ENCODE peak calls at places on chromosomes 16 and 17, in five cellular contexts. O is fibroblast of mammary gland; W is BE2C; J is activated CD8-positive, alpha-beta T cell treated with anti-CD3 and anti-CD28 coated beads for 36 hours; A is prostate gland. U is an unnamed sample.

GRCh38 chr17:14427914-14428639 is 127.2 kb downstream of the HS3ST3B1 start:
- DNase-seq in W (no peak), J (peak), O (no peak), A (no peak), U (no peak)

GRCh38 chr16:28188085-28188916 is 23.5 kb downstream of the XPO6 start:
- DNase-seq in W (no peak), O (no peak), A (no peak), J (no peak), U (no peak)

GRCh38 chr17:82655523-82655922 is 7.3 kb upstream of the WDR45B start:
- DNase-seq in W (no peak), O (no peak), A (no peak), J (no peak), U (no peak)

GRCh38 chr17:82548681-82549303 is 29.3 kb downstream of the FOXK2 start:
- DNase-seq in A (no peak), W (no peak), O (peak), J (peak), U (no peak)

GRCh38 chr16:75695708-75696107 is 5.6 kb downstream of the DUXB start:
- DNase-seq in J (peak), W (no peak), O (peak), A (no peak), U (no peak)

GRCh38 chr17:15262291-15263205 is 2.6 kb downstream of the PMP22 start:
- DNase-seq in A (peak), W (peak), O (peak), J (peak), U (no peak)

GRCh38 chr17:46882666-46883065 is 31.3 kb downstream of the WNT9B start:
- DNase-seq in A (no peak), O (no peak), W (no peak), J (no peak), U (no peak)

GRCh38 chr16:50422926-50423325 is 54.1 kb upstream of the BRD7 start:
- DNase-seq in W (no peak), A (no peak), J (no peak), O (no peak), U (no peak)

GRCh38 chr16:30488764-30489595 is 16.4 kb downstream of the ITGAL start:
- DNase-seq in A (no peak), J (no peak), W (no peak), O (no peak), U (no peak)

GRCh38 chr17:70905796-70906195 is 736.5 kb downstream of the KCNJ2 start:
- DNase-seq in W (no peak), J (no peak), O (peak), A (no peak), U (no peak)

GRCh38 chr17:1498869-1499268 is 6.4 kb upstream of the MYO1C start:
- DNase-seq in O (peak), A (no peak), J (no peak), W (no peak), U (no peak)

GRCh38 chr17:37230633-37231032 is 145.2 kb upstream of the C17orf78 start:
- DNase-seq in A (no peak), W (no peak), O (no peak), J (no peak), U (no peak)

GRCh38 chr16:28258571-28258970 is 33.8 kb upstream of the SBK1 start:
- DNase-seq in W (no peak), A (no peak), O (no peak), J (no peak), U (no peak)

GRCh38 chr17:12789976-12790805 is 893 bp downstream of the ARHGAP44 start:
- DNase-seq in A (peak), W (no peak), O (no peak), J (no peak), U (peak)

GRCh38 chr16:80285089-80285488 is 255.7 kb upstream of the DYNLRB2 start:
- DNase-seq in O (peak), A (no peak), W (no peak), J (no peak), U (no peak)

GRCh38 chr17:10161392-10161791 is 37.0 kb downstream of the GAS7 start:
- DNase-seq in O (peak), W (no peak), A (no peak), J (no peak), U (no peak)

GRCh38 chr16:69078073-69078472 is 27.4 kb upstream of the HAS3 start:
- DNase-seq in J (no peak), W (no peak), O (no peak), A (no peak), U (no peak)

GRCh38 chr17:79650283-79650682 is 39.4 kb upstream of the RBFOX3 start:
- DNase-seq in O (no peak), A (peak), J (no peak), W (no peak), U (peak)

GRCh38 chr16:4293181-4293716 is 20.4 kb upstream of the TFAP4 start:
- DNase-seq in A (no peak), W (no peak), J (no peak), O (no peak), U (no peak)

GRCh38 chr16:71628810-71629209 is 2.8 kb downstream of the MARVELD3 start:
- DNase-seq in A (no peak), O (peak), J (no peak), W (no peak), U (no peak)

GRCh38 chr17:29592850-29593545 is at the start of gene ANKRD13B:
- DNase-seq in W (peak), J (peak), A (no peak), O (no peak), U (no peak)

GRCh38 chr17:80859004-80859941 is 132.4 kb upstream of the CHMP6 start:
- DNase-seq in J (no peak), O (peak), W (peak), A (peak), U (no peak)

GRCh38 chr16:12546918-12547607 is 256.6 kb downstream of the CPPED1 start:
- DNase-seq in A (no peak), J (no peak), W (no peak), O (no peak), U (no peak)

GRCh38 chr16:86874141-86874540 is 295.8 kb downstream of the FOXL1 start:
- DNase-seq in W (peak), O (peak), A (no peak), J (peak), U (no peak)
- TF ChIP-seq CTCF in W (peak), O (peak), A (peak), J (peak), U (peak)

GRCh38 chr16:48271728-48272127 is 24.4 kb upstream of the ABCC11 start:
- DNase-seq in A (no peak), J (no peak), W (no peak), O (no peak), U (no peak)
- TF ChIP-seq CTCF in A (no peak), J (no peak), W (no peak), O (peak), U (peak)

GRCh38 chr16:1338119-1338730 is 4.8 kb downstream of the BAIAP3 start:
- DNase-seq in A (no peak), J (peak), W (peak), O (no peak), U (no peak)
- TF ChIP-seq CTCF in A (peak), J (peak), W (peak), O (peak), U (peak)

GRCh38 chr17:7438656-7439460 is 454 bp upstream of the FGF11 start:
- DNase-seq in W (no peak), A (no peak), J (no peak), O (no peak), U (no peak)

GRCh38 chr17:7436556-7437368 is 1.5 kb downstream of the TMEM102 start:
- DNase-seq in O (peak), J (peak), W (peak), A (peak), U (peak)

GRCh38 chr17:7438050-7438614 is 1.2 kb upstream of the FGF11 start:
- DNase-seq in O (no peak), A (peak), J (peak), W (peak), U (no peak)

GRCh38 chr17:7437369-7437863 is 1.9 kb upstream of the FGF11 start:
- DNase-seq in O (no peak), W (no peak), A (no peak), J (peak), U (no peak)

GRCh38 chr17:7435676-7436555 is 681 bp downstream of the TMEM102 start:
- DNase-seq in A (peak), O (no peak), W (no peak), J (peak), U (no peak)
- TF ChIP-seq CTCF in A (peak), O (no peak), W (no peak), J (peak), U (peak)

DNA sequence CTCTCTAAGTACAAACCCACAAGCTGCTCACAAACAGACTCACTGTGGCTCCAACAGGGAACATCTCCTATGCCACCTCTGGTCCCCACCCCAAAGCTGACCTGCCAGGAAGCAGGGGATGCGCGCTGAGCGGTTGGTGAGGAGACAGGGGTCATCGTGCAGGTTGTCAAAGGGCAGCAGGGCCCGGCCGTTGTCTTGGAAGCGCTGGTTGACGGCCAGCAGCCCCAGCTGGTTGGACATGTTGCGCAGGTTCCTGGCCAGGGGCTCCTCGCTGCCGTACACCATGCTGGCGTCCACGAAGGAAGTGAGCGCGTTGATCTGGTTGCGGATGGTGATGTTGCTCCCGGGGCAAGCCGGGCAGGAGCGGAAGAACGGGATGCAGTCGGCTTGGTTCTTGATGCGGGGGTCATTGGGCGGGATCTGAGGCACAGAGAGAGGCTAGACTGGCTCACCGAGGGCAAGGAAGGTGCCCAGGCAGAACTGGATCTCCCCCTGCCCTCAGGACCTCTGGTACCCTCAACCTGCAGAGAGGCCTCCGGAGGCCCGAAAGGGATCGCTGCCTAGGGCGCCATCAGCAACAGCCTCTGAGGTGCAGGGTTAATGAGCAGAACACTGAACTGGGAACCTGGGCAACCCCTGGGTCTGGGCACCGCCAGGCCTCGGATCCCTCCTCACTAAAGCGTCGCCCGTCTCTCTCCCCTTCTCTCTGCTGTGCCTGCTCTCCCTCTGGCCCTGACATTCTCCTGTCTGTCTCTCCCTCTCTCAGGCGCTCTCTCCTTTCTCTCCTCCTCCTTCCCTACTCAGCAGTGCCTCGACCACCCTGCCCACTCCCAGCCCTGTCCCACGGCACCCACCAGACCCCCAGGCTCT is 2.8 kb downstream of the MPO start:
- DNase-seq in A (no peak), W (no peak), J (no peak), O (no peak), U (no peak)
- TF ChIP-seq CTCF in A (no peak), W (no peak), J (no peak), O (no peak), U (no peak)

GRCh38 chr17:47953945-47954344 is 3.7 kb downstream of the PRR15L start:
- DNase-seq in O (no peak), J (no peak), W (no peak), A (no peak), U (no peak)

GRCh38 chr17:47955497-47956461 is 1.9 kb downstream of the PRR15L start:
- DNase-seq in J (no peak), W (no peak), A (peak), O (no peak), U (no peak)

GRCh38 chr17:47957591-47958490 is at the start of gene PRR15L:
- DNase-seq in J (no peak), O (no peak), W (no peak), A (peak), U (no peak)

GRCh38 chr17:47959825-47960655 is 2.4 kb upstream of the PRR15L start:
- DNase-seq in O (no peak), A (no peak), J (no peak), W (no peak), U (no peak)

GRCh38 chr17:47956818-47957590 is 679 bp downstream of the PRR15L start:
- DNase-seq in W (no peak), A (no peak), O (no peak), J (no peak), U (no peak)
- TF ChIP-seq CTCF in W (no peak), A (no peak), O (no peak), J (no peak), U (no peak)

U was measured in type B pancreatic cell.